ENCODE peak calls at places on chromosomes 12 and 14, in eight cellular contexts. One of them, this sample, is unnamed.

GRCh38 chr14:63275611-63276010 is 43.1 kb downstream of the GPHB5 start:
- DNase-seq in cardiac fibroblast: no peak
- DNase-seq in fibroblast of pulmonary artery: no peak
- DNase-seq in dorsolateral prefrontal cortex: no peak
- DNase-seq in psoas muscle: no peak
- DNase-seq in choroid plexus epithelial cell: no peak
- DNase-seq in IMR-90: no peak
- DNase-seq in fibroblast of mammary gland: no peak
- DNase-seq in this sample: no peak

GRCh38 chr14:65225299-65226159 is 123.2 kb upstream of the MAX start:
- DNase-seq in choroid plexus epithelial cell: no peak
- DNase-seq in fibroblast of pulmonary artery: no peak
- DNase-seq in cardiac fibroblast: no peak
- DNase-seq in psoas muscle: no peak
- DNase-seq in IMR-90: no peak
- DNase-seq in fibroblast of mammary gland: no peak
- DNase-seq in dorsolateral prefrontal cortex: no peak
- DNase-seq in this sample: no peak

GRCh38 chr14:71143391-71144290 is 236.4 kb downstream of the PCNX1 start:
- DNase-seq in psoas muscle: no peak
- DNase-seq in dorsolateral prefrontal cortex: no peak
- DNase-seq in choroid plexus epithelial cell: peak
- DNase-seq in IMR-90: peak
- DNase-seq in fibroblast of pulmonary artery: peak
- DNase-seq in fibroblast of mammary gland: peak
- DNase-seq in cardiac fibroblast: peak
- DNase-seq in this sample: peak

GRCh38 chr12:40646891-40647290 is 45.3 kb upstream of the CNTN1 start:
- DNase-seq in IMR-90: no peak
- DNase-seq in choroid plexus epithelial cell: no peak
- DNase-seq in fibroblast of pulmonary artery: no peak
- DNase-seq in dorsolateral prefrontal cortex: no peak
- DNase-seq in psoas muscle: no peak
- DNase-seq in fibroblast of mammary gland: no peak
- DNase-seq in cardiac fibroblast: no peak
- DNase-seq in this sample: no peak

GRCh38 chr12:21697829-21698630 is 40.4 kb upstream of the LDHB start:
- DNase-seq in fibroblast of mammary gland: peak
- DNase-seq in cardiac fibroblast: peak
- DNase-seq in IMR-90: peak
- DNase-seq in choroid plexus epithelial cell: peak
- DNase-seq in fibroblast of pulmonary artery: peak
- DNase-seq in dorsolateral prefrontal cortex: no peak
- DNase-seq in psoas muscle: no peak
- DNase-seq in this sample: peak

GRCh38 chr12:111330800-111331752 is 37.8 kb downstream of the PHETA1 start:
- DNase-seq in dorsolateral prefrontal cortex: no peak
- DNase-seq in fibroblast of pulmonary artery: peak
- DNase-seq in IMR-90: peak
- DNase-seq in psoas muscle: no peak
- DNase-seq in fibroblast of mammary gland: peak
- DNase-seq in choroid plexus epithelial cell: peak
- DNase-seq in cardiac fibroblast: peak
- DNase-seq in this sample: peak

GRCh38 chr12:93964936-93965335 is 183.4 kb upstream of the PLXNC1 start:
- DNase-seq in fibroblast of mammary gland: no peak
- DNase-seq in dorsolateral prefrontal cortex: no peak
- DNase-seq in psoas muscle: no peak
- DNase-seq in choroid plexus epithelial cell: no peak
- DNase-seq in cardiac fibroblast: no peak
- DNase-seq in fibroblast of pulmonary artery: no peak
- DNase-seq in IMR-90: no peak
- DNase-seq in this sample: no peak

GRCh38 chr12:67789266-67789665 is 140.7 kb downstream of the DYRK2 start:
- DNase-seq in dorsolateral prefrontal cortex: no peak
- DNase-seq in fibroblast of mammary gland: no peak
- DNase-seq in IMR-90: no peak
- DNase-seq in cardiac fibroblast: no peak
- DNase-seq in choroid plexus epithelial cell: no peak
- DNase-seq in psoas muscle: no peak
- DNase-seq in fibroblast of pulmonary artery: no peak
- DNase-seq in this sample: no peak

GRCh38 chr14:96914729-96915128 is 117.5 kb downstream of the VRK1 start:
- DNase-seq in cardiac fibroblast: no peak
- DNase-seq in fibroblast of pulmonary artery: no peak
- DNase-seq in IMR-90: no peak
- DNase-seq in psoas muscle: no peak
- DNase-seq in fibroblast of mammary gland: no peak
- DNase-seq in choroid plexus epithelial cell: no peak
- DNase-seq in dorsolateral prefrontal cortex: no peak
- DNase-seq in this sample: no peak

GRCh38 chr14:55864890-55865655 is 253.1 kb upstream of the PELI2 start:
- DNase-seq in IMR-90: no peak
- DNase-seq in choroid plexus epithelial cell: no peak
- DNase-seq in fibroblast of pulmonary artery: no peak
- DNase-seq in fibroblast of mammary gland: no peak
- DNase-seq in psoas muscle: no peak
- DNase-seq in cardiac fibroblast: no peak
- DNase-seq in dorsolateral prefrontal cortex: no peak
- DNase-seq in this sample: no peak

GRCh38 chr12:25151476-25151875 is 43.5 kb downstream of the DNAI7 start:
- DNase-seq in psoas muscle: no peak
- DNase-seq in dorsolateral prefrontal cortex: no peak
- DNase-seq in fibroblast of mammary gland: peak
- DNase-seq in fibroblast of pulmonary artery: peak
- DNase-seq in IMR-90: peak
- DNase-seq in choroid plexus epithelial cell: peak
- DNase-seq in cardiac fibroblast: peak
- DNase-seq in this sample: peak

GRCh38 chr12:28027947-28028724 is 55.6 kb upstream of the PTHLH start:
- DNase-seq in fibroblast of mammary gland: no peak
- DNase-seq in choroid plexus epithelial cell: peak
- DNase-seq in IMR-90: peak
- DNase-seq in dorsolateral prefrontal cortex: no peak
- DNase-seq in cardiac fibroblast: peak
- DNase-seq in psoas muscle: no peak
- DNase-seq in fibroblast of pulmonary artery: no peak
- DNase-seq in this sample: no peak

GRCh38 chr12:22321620-22322019 is 12.9 kb downstream of the ST8SIA1 start:
- DNase-seq in fibroblast of mammary gland: no peak
- DNase-seq in cardiac fibroblast: peak
- DNase-seq in IMR-90: no peak
- DNase-seq in fibroblast of pulmonary artery: peak
- DNase-seq in choroid plexus epithelial cell: peak
- DNase-seq in dorsolateral prefrontal cortex: no peak
- DNase-seq in psoas muscle: no peak
- DNase-seq in this sample: peak

GRCh38 chr12:3777206-3777809 is 24.4 kb upstream of the CRACR2A start:
- DNase-seq in psoas muscle: no peak
- DNase-seq in choroid plexus epithelial cell: peak
- DNase-seq in dorsolateral prefrontal cortex: no peak
- DNase-seq in IMR-90: peak
- DNase-seq in fibroblast of mammary gland: peak
- DNase-seq in fibroblast of pulmonary artery: peak
- DNase-seq in cardiac fibroblast: peak
- DNase-seq in this sample: peak

GRCh38 chr14:83425138-83425537 is 1891.5 kb upstream of the SEL1L start:
- DNase-seq in fibroblast of pulmonary artery: peak
- DNase-seq in IMR-90: peak
- DNase-seq in fibroblast of mammary gland: peak
- DNase-seq in dorsolateral prefrontal cortex: no peak
- DNase-seq in cardiac fibroblast: peak
- DNase-seq in choroid plexus epithelial cell: peak
- DNase-seq in psoas muscle: no peak
- DNase-seq in this sample: peak

GRCh38 chr12:112851024-112851777 is 55.6 kb upstream of the OAS1 start:
- DNase-seq in cardiac fibroblast: no peak
- DNase-seq in choroid plexus epithelial cell: no peak
- DNase-seq in fibroblast of pulmonary artery: no peak
- DNase-seq in psoas muscle: no peak
- DNase-seq in IMR-90: no peak
- DNase-seq in fibroblast of mammary gland: no peak
- DNase-seq in dorsolateral prefrontal cortex: no peak
- DNase-seq in this sample: no peak

GRCh38 chr12:58540480-58541299 is 379.6 kb downstream of the LRIG3 start:
- DNase-seq in cardiac fibroblast: peak
- DNase-seq in psoas muscle: peak
- DNase-seq in IMR-90: peak
- DNase-seq in choroid plexus epithelial cell: peak
- DNase-seq in fibroblast of pulmonary artery: peak
- DNase-seq in dorsolateral prefrontal cortex: peak
- DNase-seq in fibroblast of mammary gland: peak
- DNase-seq in this sample: peak

GRCh38 chr14:44854114-44854513 is 107.6 kb downstream of the KLHL28 start:
- DNase-seq in fibroblast of pulmonary artery: no peak
- DNase-seq in psoas muscle: no peak
- DNase-seq in fibroblast of mammary gland: no peak
- DNase-seq in IMR-90: no peak
- DNase-seq in cardiac fibroblast: no peak
- DNase-seq in choroid plexus epithelial cell: no peak
- DNase-seq in dorsolateral prefrontal cortex: no peak
- DNase-seq in this sample: no peak

GRCh38 chr14:90300649-90301048 is 31.1 kb downstream of the NRDE2 start:
- DNase-seq in choroid plexus epithelial cell: peak
- DNase-seq in fibroblast of mammary gland: no peak
- DNase-seq in cardiac fibroblast: peak
- DNase-seq in fibroblast of pulmonary artery: peak
- DNase-seq in dorsolateral prefrontal cortex: no peak
- DNase-seq in IMR-90: peak
- DNase-seq in psoas muscle: no peak
- DNase-seq in this sample: no peak

GRCh38 chr14:69342928-69343525 is 55.1 kb downstream of the ERH start:
- DNase-seq in cardiac fibroblast: no peak
- DNase-seq in fibroblast of mammary gland: no peak
- DNase-seq in fibroblast of pulmonary artery: no peak
- DNase-seq in dorsolateral prefrontal cortex: no peak
- DNase-seq in IMR-90: no peak
- DNase-seq in psoas muscle: no peak
- DNase-seq in choroid plexus epithelial cell: no peak
- DNase-seq in this sample: no peak
- TF ChIP-seq CTCF in cardiac fibroblast: no peak
- TF ChIP-seq CTCF in fibroblast of mammary gland: no peak
- TF ChIP-seq CTCF in fibroblast of pulmonary artery: no peak
- TF ChIP-seq CTCF in dorsolateral prefrontal cortex: no peak
- TF ChIP-seq CTCF in IMR-90: no peak
- TF ChIP-seq CTCF in psoas muscle: no peak
- TF ChIP-seq CTCF in choroid plexus epithelial cell: no peak
- TF ChIP-seq CTCF in this sample: no peak

GRCh38 chr12:106246891-106247730 is 709 bp downstream of the CKAP4 start:
- DNase-seq in psoas muscle: peak
- DNase-seq in cardiac fibroblast: peak
- DNase-seq in fibroblast of mammary gland: peak
- DNase-seq in fibroblast of pulmonary artery: peak
- DNase-seq in choroid plexus epithelial cell: peak
- DNase-seq in dorsolateral prefrontal cortex: no peak
- DNase-seq in IMR-90: peak
- DNase-seq in this sample: peak

GRCh38 chr12:106249411-106250135 is 1.8 kb upstream of the CKAP4 start:
- DNase-seq in choroid plexus epithelial cell: no peak
- DNase-seq in fibroblast of pulmonary artery: no peak
- DNase-seq in IMR-90: no peak
- DNase-seq in psoas muscle: no peak
- DNase-seq in dorsolateral prefrontal cortex: no peak
- DNase-seq in fibroblast of mammary gland: no peak
- DNase-seq in cardiac fibroblast: no peak
- DNase-seq in this sample: no peak

GRCh38 chr12:106247731-106248176 is at the start of gene CKAP4:
- DNase-seq in cardiac fibroblast: peak
- DNase-seq in choroid plexus epithelial cell: peak
- DNase-seq in fibroblast of pulmonary artery: peak
- DNase-seq in psoas muscle: peak
- DNase-seq in dorsolateral prefrontal cortex: no peak
- DNase-seq in fibroblast of mammary gland: peak
- DNase-seq in IMR-90: peak
- DNase-seq in this sample: peak

GRCh38 chr12:106248177-106248848 is 493 bp upstream of the CKAP4 start:
- DNase-seq in cardiac fibroblast: peak
- DNase-seq in fibroblast of pulmonary artery: peak
- DNase-seq in IMR-90: peak
- DNase-seq in fibroblast of mammary gland: peak
- DNase-seq in psoas muscle: peak
- DNase-seq in choroid plexus epithelial cell: peak
- DNase-seq in dorsolateral prefrontal cortex: no peak
- DNase-seq in this sample: peak

DNA sequence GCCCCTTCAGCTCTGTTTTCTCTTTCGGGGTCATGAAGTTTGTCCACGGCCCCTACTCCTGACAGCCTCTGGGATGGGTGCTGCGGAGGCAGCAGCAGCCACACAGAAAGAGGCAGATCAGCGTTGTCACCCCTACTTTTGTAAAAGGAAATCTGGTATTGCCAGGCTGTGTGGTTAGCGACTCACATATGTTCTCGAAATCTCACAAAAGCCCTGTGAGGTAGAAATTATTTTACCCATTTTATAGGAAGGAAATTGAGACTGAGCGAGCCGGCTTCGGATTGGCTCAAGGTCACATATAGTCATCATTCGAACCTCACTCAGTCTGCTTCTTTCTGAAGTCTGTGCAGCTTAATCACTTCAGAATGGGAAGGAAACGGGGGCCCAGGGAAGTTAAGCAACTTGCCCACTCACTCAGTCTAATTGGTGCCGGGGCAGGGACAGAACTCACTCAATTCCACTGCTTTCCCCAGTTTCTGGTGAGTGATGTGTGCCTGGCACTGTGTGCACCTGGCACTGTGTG is 1.1 kb upstream of the CKAP4 start:
- DNase-seq in dorsolateral prefrontal cortex: no peak
- DNase-seq in choroid plexus epithelial cell: peak
- DNase-seq in cardiac fibroblast: peak
- DNase-seq in IMR-90: peak
- DNase-seq in fibroblast of mammary gland: peak
- DNase-seq in psoas muscle: no peak
- DNase-seq in fibroblast of pulmonary artery: peak
- DNase-seq in this sample: peak
- H3K4me3 ChIP-seq in dorsolateral prefrontal cortex: peak
- H3K4me3 ChIP-seq in choroid plexus epithelial cell: peak
- H3K4me3 ChIP-seq in cardiac fibroblast: peak
- H3K4me3 ChIP-seq in IMR-90: peak
- H3K4me3 ChIP-seq in fibroblast of mammary gland: peak
- H3K4me3 ChIP-seq in psoas muscle: peak
- H3K4me3 ChIP-seq in fibroblast of pulmonary artery: peak
- H3K4me3 ChIP-seq in this sample: peak

GRCh38 chr12:51818086-51818485 is 30.4 kb downstream of the FIGNL2 start:
- DNase-seq in fibroblast of mammary gland: no peak
- DNase-seq in fibroblast of pulmonary artery: no peak
- DNase-seq in IMR-90: no peak
- DNase-seq in dorsolateral prefrontal cortex: no peak
- DNase-seq in choroid plexus epithelial cell: no peak
- DNase-seq in psoas muscle: peak
- DNase-seq in cardiac fibroblast: no peak
- DNase-seq in this sample: no peak
- TF ChIP-seq CTCF in fibroblast of mammary gland: no peak
- TF ChIP-seq CTCF in fibroblast of pulmonary artery: no peak
- TF ChIP-seq CTCF in IMR-90: no peak
- TF ChIP-seq CTCF in dorsolateral prefrontal cortex: no peak
- TF ChIP-seq CTCF in choroid plexus epithelial cell: no peak
- TF ChIP-seq CTCF in psoas muscle: no peak
- TF ChIP-seq CTCF in cardiac fibroblast: no peak
- TF ChIP-seq CTCF in this sample: no peak

DNA sequence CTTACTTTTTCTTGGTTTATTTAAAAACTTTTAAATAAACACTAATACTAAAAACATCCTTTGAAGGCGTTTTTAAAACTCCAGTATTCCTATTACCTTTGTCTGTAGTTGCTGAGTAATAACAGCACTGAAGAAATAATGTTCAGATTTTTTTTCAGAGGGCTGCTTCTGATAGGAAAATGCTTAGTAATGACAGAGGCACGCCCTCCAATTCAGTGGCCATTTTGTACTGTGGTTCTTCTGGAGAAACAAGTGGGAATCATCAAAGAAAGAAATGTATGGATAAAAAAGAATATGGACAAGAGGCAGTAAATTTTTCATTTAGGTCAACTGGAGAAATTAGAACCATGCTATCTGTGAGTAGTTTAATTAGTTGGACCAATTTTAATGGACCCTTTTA is 13.6 kb downstream of the VEZT start:
- DNase-seq in cardiac fibroblast: peak
- DNase-seq in dorsolateral prefrontal cortex: no peak
- DNase-seq in psoas muscle: no peak
- DNase-seq in choroid plexus epithelial cell: peak
- DNase-seq in fibroblast of pulmonary artery: peak
- DNase-seq in IMR-90: peak
- DNase-seq in fibroblast of mammary gland: peak
- DNase-seq in this sample: peak
- H3K4me3 ChIP-seq in cardiac fibroblast: no peak
- H3K4me3 ChIP-seq in dorsolateral prefrontal cortex: no peak
- H3K4me3 ChIP-seq in psoas muscle: no peak
- H3K4me3 ChIP-seq in choroid plexus epithelial cell: no peak
- H3K4me3 ChIP-seq in fibroblast of pulmonary artery: no peak
- H3K4me3 ChIP-seq in IMR-90: no peak
- H3K4me3 ChIP-seq in fibroblast of mammary gland: no peak
- H3K4me3 ChIP-seq in this sample: no peak